ENCODE peak calls at places on chromosome 12, in seven cellular contexts. One of them, this sample, is unnamed.
A peak's percentile ranks its signal among the peaks of the same experiment; 100 is the strongest.

GRCh38 chr12:27615331-27615891 is 80.8 kb upstream of the REP15 start:
- DNase-seq in SW 1271: no peak
- DNase-seq in SK-N-SH: no peak
- DNase-seq in type B pancreatic cell: no peak
- DNase-seq in EL: peak; percentile 78
- DNase-seq in tibial artery: no peak
- DNase-seq in hippocampal formation: no peak
- DNase-seq in this sample: no peak

GRCh38 chr12:76124456-76124855 is 40.0 kb upstream of the NAP1L1 start:
- DNase-seq in type B pancreatic cell: no peak
- DNase-seq in hippocampal formation: no peak
- DNase-seq in EL: peak; percentile 30
- DNase-seq in tibial artery: no peak
- DNase-seq in SW 1271: no peak
- DNase-seq in SK-N-SH: no peak
- DNase-seq in this sample: no peak

GRCh38 chr12:102673606-102674005 is 193.2 kb upstream of the IGF1 start:
- DNase-seq in SW 1271: no peak
- DNase-seq in hippocampal formation: no peak
- DNase-seq in SK-N-SH: no peak
- DNase-seq in type B pancreatic cell: no peak
- DNase-seq in EL: no peak
- DNase-seq in tibial artery: no peak
- DNase-seq in this sample: no peak

GRCh38 chr12:58665375-58665774 is 254.9 kb downstream of the LRIG3 start:
- DNase-seq in SW 1271: no peak
- DNase-seq in type B pancreatic cell: no peak
- DNase-seq in tibial artery: no peak
- DNase-seq in hippocampal formation: no peak
- DNase-seq in EL: no peak
- DNase-seq in SK-N-SH: no peak
- DNase-seq in this sample: no peak

GRCh38 chr12:67650528-67651379 is 2.2 kb downstream of the DYRK2 start:
- DNase-seq in type B pancreatic cell: no peak
- DNase-seq in EL: no peak
- DNase-seq in hippocampal formation: no peak
- DNase-seq in tibial artery: no peak
- DNase-seq in SK-N-SH: no peak
- DNase-seq in SW 1271: no peak
- DNase-seq in this sample: no peak

GRCh38 chr12:91023326-91024004 is 18.7 kb upstream of the EPYC start:
- DNase-seq in SW 1271: no peak
- DNase-seq in tibial artery: no peak
- DNase-seq in EL: peak; percentile 72
- DNase-seq in type B pancreatic cell: no peak
- DNase-seq in hippocampal formation: no peak
- DNase-seq in SK-N-SH: no peak
- DNase-seq in this sample: no peak

GRCh38 chr12:49974231-49974675 is 1.5 kb downstream of the AQP6 start:
- DNase-seq in EL: peak; percentile 56
- DNase-seq in type B pancreatic cell: no peak
- DNase-seq in SW 1271: no peak
- DNase-seq in hippocampal formation: peak; percentile 70
- DNase-seq in SK-N-SH: peak; percentile 88
- DNase-seq in tibial artery: peak; percentile 76
- DNase-seq in this sample: no peak

GRCh38 chr12:642633-643477 is 20.4 kb downstream of the NINJ2 start:
- DNase-seq in hippocampal formation: peak; percentile 65
- DNase-seq in EL: peak; percentile 72
- DNase-seq in type B pancreatic cell: peak; percentile 79
- DNase-seq in tibial artery: peak; percentile 87
- DNase-seq in SW 1271: peak; percentile 65
- DNase-seq in SK-N-SH: peak; percentile 87
- DNase-seq in this sample: peak; percentile 80

GRCh38 chr12:126389215-126389841 is 1324.1 kb downstream of the AACS start:
- DNase-seq in type B pancreatic cell: no peak
- DNase-seq in SW 1271: no peak
- DNase-seq in hippocampal formation: no peak
- DNase-seq in SK-N-SH: no peak
- DNase-seq in tibial artery: no peak
- DNase-seq in EL: no peak
- DNase-seq in this sample: no peak

GRCh38 chr12:122276242-122276641 is 9.9 kb upstream of the VPS33A start:
- DNase-seq in type B pancreatic cell: no peak
- DNase-seq in SW 1271: no peak
- DNase-seq in tibial artery: no peak
- DNase-seq in SK-N-SH: no peak
- DNase-seq in hippocampal formation: no peak
- DNase-seq in EL: no peak
- DNase-seq in this sample: no peak

GRCh38 chr12:15883536-15883935 is 1.3 kb downstream of the STRAP start:
- DNase-seq in hippocampal formation: no peak
- DNase-seq in tibial artery: no peak
- DNase-seq in SK-N-SH: no peak
- DNase-seq in type B pancreatic cell: no peak
- DNase-seq in SW 1271: no peak
- DNase-seq in EL: peak; percentile 16
- DNase-seq in this sample: no peak

GRCh38 chr12:68675098-68675842 is 11.5 kb upstream of the NUP107 start:
- DNase-seq in hippocampal formation: no peak
- DNase-seq in SK-N-SH: no peak
- DNase-seq in EL: peak; percentile 16
- DNase-seq in tibial artery: no peak
- DNase-seq in SW 1271: no peak
- DNase-seq in type B pancreatic cell: no peak
- DNase-seq in this sample: no peak

GRCh38 chr12:124126950-124127349 is 153.9 kb downstream of the ZNF664 start:
- DNase-seq in tibial artery: no peak
- DNase-seq in SW 1271: no peak
- DNase-seq in SK-N-SH: no peak
- DNase-seq in EL: no peak
- DNase-seq in type B pancreatic cell: no peak
- DNase-seq in hippocampal formation: no peak
- DNase-seq in this sample: no peak

GRCh38 chr12:9649532-9649940 is 20.0 kb upstream of the CLEC2D start:
- DNase-seq in hippocampal formation: no peak
- DNase-seq in SK-N-SH: no peak
- DNase-seq in EL: no peak
- DNase-seq in type B pancreatic cell: no peak
- DNase-seq in tibial artery: no peak
- DNase-seq in SW 1271: no peak
- DNase-seq in this sample: no peak

GRCh38 chr12:117120787-117121186 is 21.6 kb upstream of the TESC start:
- DNase-seq in type B pancreatic cell: no peak
- DNase-seq in hippocampal formation: no peak
- DNase-seq in EL: no peak
- DNase-seq in SK-N-SH: no peak
- DNase-seq in SW 1271: no peak
- DNase-seq in tibial artery: no peak
- DNase-seq in this sample: no peak

GRCh38 chr12:103571286-103571685 is 15.8 kb upstream of the STAB2 start:
- DNase-seq in SK-N-SH: peak; percentile 41
- DNase-seq in EL: no peak
- DNase-seq in type B pancreatic cell: no peak
- DNase-seq in SW 1271: no peak
- DNase-seq in hippocampal formation: peak; percentile 2
- DNase-seq in tibial artery: no peak
- DNase-seq in this sample: no peak

GRCh38 chr12:49897276-49897675 is 6.4 kb downstream of the FAIM2 start:
- DNase-seq in SK-N-SH: no peak
- DNase-seq in SW 1271: no peak
- DNase-seq in type B pancreatic cell: no peak
- DNase-seq in EL: peak; percentile 29
- DNase-seq in hippocampal formation: no peak
- DNase-seq in tibial artery: no peak
- DNase-seq in this sample: no peak